ENCODE peak calls at places on chromosomes 1 and 21, in six cellular contexts. Y is A673, C is HCT116, U is kidney, F is NCI-H345, I is type B pancreatic cell. L is an unnamed sample.

GRCh38 chr1:181459067-181459466 is 24.2 kb upstream of the CACNA1E start:
- DNase-seq in C (no peak), Y (no peak), F (no peak), U (no peak), I (no peak), L (no peak)

GRCh38 chr1:7658127-7658498 is 113.0 kb upstream of the VAMP3 start:
- DNase-seq in C (no peak), Y (no peak), U (no peak), F (no peak), I (no peak), L (no peak)

GRCh38 chr1:199033709-199034108 is 394.9 kb downstream of the PTPRC start:
- DNase-seq in Y (no peak), F (no peak), C (no peak), U (no peak), I (no peak), L (no peak)

GRCh38 chr21:44345495-44345894 is 6.3 kb upstream of the CFAP410 start:
- DNase-seq in F (no peak), Y (no peak), C (no peak), I (no peak), U (peak), L (no peak)

GRCh38 chr1:114315601-114316000 is 161.9 kb upstream of the SYT6 start:
- DNase-seq in Y (no peak), I (no peak), C (no peak), U (no peak), F (no peak), L (no peak)

GRCh38 chr1:203296456-203297073 is 8.8 kb upstream of the BTG2 start:
- DNase-seq in F (no peak), Y (peak), C (no peak), U (no peak), I (no peak), L (peak)

GRCh38 chr1:191582169-191582568 is 576.1 kb upstream of the RGS18 start:
- DNase-seq in F (no peak), Y (no peak), C (no peak), U (no peak), I (no peak), L (no peak)

GRCh38 chr1:73604739-73605138 is 593.2 kb downstream of the LRRIQ3 start:
- DNase-seq in F (peak), C (no peak), U (no peak), I (no peak), Y (peak), L (no peak)

GRCh38 chr1:43999455-43999854 is 8.1 kb downstream of the CCDC24 start:
- DNase-seq in I (no peak), F (no peak), C (no peak), Y (no peak), U (no peak), L (no peak)

GRCh38 chr21:15229390-15229789 is 164.6 kb upstream of the NRIP1 start:
- DNase-seq in C (no peak), Y (no peak), I (no peak), F (no peak), U (no peak), L (no peak)

GRCh38 chr1:203464226-203464625 is 11.4 kb upstream of the PRELP start:
- DNase-seq in C (no peak), I (no peak), U (no peak), Y (no peak), F (peak), L (no peak)

GRCh38 chr1:244022301-244022700 is 28.8 kb upstream of the ZBTB18 start:
- DNase-seq in Y (peak), F (no peak), C (no peak), U (no peak), I (no peak), L (no peak)

GRCh38 chr1:228871314-228872061 is 136.2 kb downstream of the RHOU start:
- DNase-seq in C (no peak), U (no peak), I (no peak), Y (no peak), F (no peak), L (no peak)

GRCh38 chr1:202733251-202733650 is 23.0 kb upstream of the SYT2 start:
- DNase-seq in Y (no peak), F (no peak), C (no peak), U (no peak), I (no peak), L (no peak)

GRCh38 chr21:42461185-42461520 is 34.9 kb downstream of the RSPH1 start:
- DNase-seq in Y (no peak), U (no peak), C (no peak), I (no peak), F (no peak), L (peak)

GRCh38 chr1:241271427-241271826 is 85.6 kb downstream of the RGS7 start:
- DNase-seq in I (no peak), Y (no peak), U (no peak), C (no peak), F (no peak), L (no peak)

GRCh38 chr1:171366816-171367215 is 52.8 kb downstream of the FMO4 start:
- DNase-seq in F (no peak), C (no peak), Y (no peak), I (no peak), U (no peak), L (no peak)

GRCh38 chr1:201536542-201536941 is 2.4 kb upstream of the NAV1 start:
- DNase-seq in Y (no peak), U (no peak), C (peak), I (no peak), F (no peak), L (no peak)